ENCODE peak calls at places on chromosome 15, in six cellular contexts. O is stimulated activated CD8-positive, alpha-beta memory T cell treated with anti-CD3 and anti-CD28 coated beads, Interleukin-4, amount 100 ng/mL, for 1 hour; X is lower lobe of right lung; P is CD8-positive, alpha-beta T cell; W is GM12878; G is dorsolateral prefrontal cortex. S is an unnamed sample.

GRCh38 chr15:31556494-31557150 is 230.0 kb downstream of the KLF13 start:
- DNase-seq in G (no peak), O (no peak), P (no peak), W (no peak), X (no peak), S (no peak)

GRCh38 chr15:78129098-78130011 is 1.9 kb downstream of the CIB2 start:
- DNase-seq in W (no peak), G (no peak), P (no peak), X (no peak), O (no peak), S (no peak)

GRCh38 chr15:77866186-77866585 is 211.3 kb downstream of the TBC1D2B start:
- DNase-seq in P (no peak), G (peak), W (no peak), X (peak), O (no peak), S (peak)

GRCh38 chr15:71730277-71731144 is 79.8 kb upstream of the NR2E3 start:
- DNase-seq in P (no peak), O (no peak), W (no peak), X (no peak), G (no peak), S (peak)

GRCh38 chr15:89161666-89162065 is 59.7 kb downstream of the RLBP1 start:
- DNase-seq in W (no peak), G (no peak), P (no peak), X (no peak), O (no peak), S (no peak)

GRCh38 chr15:48096355-48096786 is 24.4 kb upstream of the SLC24A5 start:
- DNase-seq in X (no peak), P (no peak), W (no peak), G (no peak), O (no peak), S (no peak)

GRCh38 chr15:41955100-41955499 is 17.3 kb downstream of the EHD4 start:
- DNase-seq in P (no peak), W (no peak), O (no peak), G (no peak), X (no peak), S (no peak)

GRCh38 chr15:58165661-58166060 is 27.5 kb downstream of the AQP9 start:
- DNase-seq in O (no peak), W (no peak), X (no peak), P (no peak), G (peak), S (peak)

GRCh38 chr15:58161436-58161835 is 23.3 kb downstream of the AQP9 start:
- DNase-seq in X (no peak), W (no peak), P (no peak), O (no peak), G (no peak), S (no peak)

GRCh38 chr15:81163961-81164800 is 30.1 kb downstream of the CFAP161 start:
- DNase-seq in G (no peak), W (no peak), O (no peak), X (no peak), P (no peak), S (no peak)

GRCh38 chr15:85030301-85031049 is 48.8 kb downstream of the PDE8A start:
- DNase-seq in X (no peak), W (no peak), G (no peak), P (no peak), O (no peak), S (no peak)

GRCh38 chr15:40398413-40398873 is 7.2 kb upstream of the IVD start:
- DNase-seq in W (peak), P (no peak), X (peak), O (no peak), G (no peak), S (no peak)

GRCh38 chr15:44137750-44138149 is 57.3 kb downstream of the FRMD5 start:
- DNase-seq in X (no peak), W (no peak), G (no peak), P (no peak), O (no peak), S (no peak)